ENCODE peak calls at places on chromosomes 12 and 14, in six cellular contexts. Y, N, V, W, U and Q are unnamed samples.

GRCh38 chr12:121894633-121895032 is 6.0 kb downstream of the PSMD9 start:
- DNase-seq in Y (peak), N (peak), V (no peak), W (no peak), U (peak), Q (peak)

GRCh38 chr12:70853326-70853725 is 67.2 kb downstream of the PTPRR start:
- DNase-seq in Y (peak), N (peak), V (no peak), W (no peak), U (peak), Q (no peak)

GRCh38 chr14:34460841-34461240 is 1.2 kb downstream of the SPTSSA start:
- DNase-seq in Y (peak), N (no peak), V (peak), W (no peak), U (peak), Q (no peak)

GRCh38 chr12:71439362-71439612 is 311 bp upstream of the LGR5 start:
- DNase-seq in Y (no peak), N (no peak), V (no peak), W (no peak), U (no peak), Q (no peak)

GRCh38 chr12:26642361-26642760 is 190.6 kb downstream of the ITPR2 start:
- DNase-seq in Y (peak), N (no peak), V (no peak), W (no peak), U (peak), Q (no peak)

GRCh38 chr12:122871851-122872785 is 23.8 kb downstream of the VPS37B start:
- DNase-seq in Y (peak), N (peak), V (no peak), W (peak), U (peak), Q (peak)

GRCh38 chr12:11666651-11667050 is 17.2 kb downstream of the ETV6 start:
- DNase-seq in Y (no peak), N (no peak), V (no peak), W (no peak), U (no peak), Q (peak)

GRCh38 chr12:128675576-128675975 is 148.2 kb downstream of the SLC15A4 start:
- DNase-seq in Y (no peak), N (no peak), V (no peak), W (no peak), U (no peak), Q (no peak)

GRCh38 chr12:8681129-8681902 is 16.5 kb upstream of the RIMKLB start:
- DNase-seq in Y (peak), N (peak), V (no peak), W (no peak), U (no peak), Q (peak)

GRCh38 chr14:74296037-74296467 is 6.7 kb downstream of the ABCD4 start:
- DNase-seq in Y (no peak), N (no peak), V (no peak), W (no peak), U (no peak), Q (no peak)

GRCh38 chr12:63995512-63995911 is 151.0 kb downstream of the SRGAP1 start:
- DNase-seq in Y (no peak), N (no peak), V (no peak), W (no peak), U (no peak), Q (no peak)

GRCh38 chr12:98856897-98857540 is 211.9 kb downstream of the APAF1 start:
- DNase-seq in Y (no peak), N (no peak), V (peak), W (peak), U (no peak), Q (peak)

GRCh38 chr14:63155511-63156189 is 48.6 kb upstream of the RHOJ start:
- DNase-seq in Y (peak), N (peak), V (no peak), W (no peak), U (no peak), Q (no peak)

GRCh38 chr12:12704593-12705230 is 8.7 kb upstream of the GPR19 start:
- DNase-seq in Y (peak), N (peak), V (peak), W (no peak), U (peak), Q (peak)

GRCh38 chr14:28303248-28303647 is 463.3 kb upstream of the FOXG1 start:
- DNase-seq in Y (no peak), N (no peak), V (no peak), W (no peak), U (no peak), Q (no peak)

GRCh38 chr12:25970082-25970481 is 11.6 kb downstream of the RASSF8 start:
- DNase-seq in Y (no peak), N (no peak), V (no peak), W (no peak), U (no peak), Q (no peak)

GRCh38 chr14:54845616-54846015 is 57.0 kb downstream of the GCH1 start:
- DNase-seq in Y (no peak), N (peak), V (no peak), W (no peak), U (no peak), Q (no peak)

GRCh38 chr12:64099430-64099829 is 122.7 kb downstream of the KICS2 start:
- DNase-seq in Y (peak), N (peak), V (no peak), W (no peak), U (peak), Q (no peak)

GRCh38 chr12:120199595-120200306 is 1.2 kb downstream of the RPLP0 start:
- DNase-seq in Y (peak), N (peak), V (no peak), W (no peak), U (peak), Q (no peak)

GRCh38 chr12:112134731-112135130 is 9.4 kb downstream of the TRAFD1 start:
- DNase-seq in Y (no peak), N (no peak), V (no peak), W (no peak), U (no peak), Q (no peak)

GRCh38 chr12:27549231-27549800 is 25.3 kb downstream of the PPFIBP1 start:
- DNase-seq in Y (peak), N (peak), V (no peak), W (no peak), U (peak), Q (no peak)

GRCh38 chr12:108832730-108833354 is 24.5 kb downstream of the SSH1 start:
- DNase-seq in Y (peak), N (peak), V (no peak), W (no peak), U (peak), Q (no peak)

GRCh38 chr12:78149459-78149858 is 318.8 kb downstream of the NAV3 start:
- DNase-seq in Y (no peak), N (no peak), V (no peak), W (no peak), U (no peak), Q (no peak)

GRCh38 chr12:91387461-91388134 is 205.0 kb upstream of the DCN start:
- DNase-seq in Y (no peak), N (no peak), V (no peak), W (no peak), U (no peak), Q (no peak)

GRCh38 chr12:62683724-62684501 is 217.3 kb downstream of the MON2 start:
- DNase-seq in Y (peak), N (no peak), V (no peak), W (no peak), U (no peak), Q (no peak)

GRCh38 chr12:52956987-52957386 is 8.1 kb downstream of the KRT18 start:
- DNase-seq in Y (peak), N (peak), V (no peak), W (no peak), U (no peak), Q (no peak)

GRCh38 chr12:103102225-103102744 is 144.8 kb downstream of the ASCL1 start:
- DNase-seq in Y (no peak), N (no peak), V (no peak), W (no peak), U (no peak), Q (no peak)

GRCh38 chr12:31872831-31873604 is 86.2 kb upstream of the RESF1 start:
- DNase-seq in Y (no peak), N (no peak), V (no peak), W (no peak), U (no peak), Q (no peak)

GRCh38 chr14:79464468-79464867 is 746.8 kb downstream of the DIO2 start:
- DNase-seq in Y (peak), N (no peak), V (no peak), W (no peak), U (no peak), Q (no peak)

GRCh38 chr14:62667515-62667914 is 377.7 kb downstream of the KCNH5 start:
- DNase-seq in Y (peak), N (peak), V (no peak), W (no peak), U (no peak), Q (no peak)

GRCh38 chr14:24443053-24443683 is 592 bp upstream of the SDR39U1 start:
- DNase-seq in Y (no peak), N (peak), V (no peak), W (no peak), U (no peak), Q (no peak)

GRCh38 chr14:30078827-30079402 is 151.3 kb upstream of the PRKD1 start:
- DNase-seq in Y (no peak), N (no peak), V (no peak), W (no peak), U (no peak), Q (no peak)

GRCh38 chr14:30077946-30078345 is 150.3 kb upstream of the PRKD1 start:
- DNase-seq in Y (no peak), N (no peak), V (no peak), W (no peak), U (no peak), Q (no peak)
- H3K18ac ChIP-seq in Y (no peak), N (no peak), V (no peak), W (no peak), U (no peak), Q (no peak)

GRCh38 chr14:99792551-99793212 is 531 bp upstream of the EML1 start:
- DNase-seq in Y (peak), N (peak), V (no peak), W (no peak), U (peak), Q (no peak)
- H3K23ac ChIP-seq in Y (peak), N (no peak), V (no peak), W (no peak), U (no peak), Q (no peak)

DNA sequence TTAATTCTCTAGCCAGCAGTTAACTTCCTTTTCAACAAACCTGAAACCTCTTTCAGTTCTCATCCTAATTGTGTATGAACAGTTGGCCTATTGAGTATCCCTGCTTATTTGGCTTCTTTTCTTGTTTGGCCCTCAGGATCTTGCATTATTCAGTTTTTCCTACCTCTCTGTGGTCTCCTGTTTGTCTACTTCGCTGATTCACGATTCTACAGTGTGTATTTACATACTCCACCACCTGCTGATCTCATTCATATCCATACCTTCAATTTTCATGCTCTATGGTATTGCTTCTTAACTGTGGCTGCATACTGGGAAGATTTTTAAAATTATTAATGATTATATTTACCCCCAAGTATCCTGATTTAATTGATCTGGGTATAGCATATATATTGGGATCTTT is 56.4 kb downstream of the RASSF9 start:
- DNase-seq in Y (no peak), N (no peak), V (no peak), W (no peak), U (no peak), Q (no peak)
- H4K91ac ChIP-seq in Y (no peak), N (no peak), V (no peak), W (no peak), U (no peak), Q (no peak)

GRCh38 chr14:22713631-22713950 is 52.9 kb upstream of the OXA1L start:
- DNase-seq in Y (no peak), N (no peak), V (no peak), W (no peak), U (no peak), Q (no peak)
- H3K18ac ChIP-seq in Y (no peak), N (no peak), V (no peak), W (no peak), U (no peak), Q (no peak)

DNA sequence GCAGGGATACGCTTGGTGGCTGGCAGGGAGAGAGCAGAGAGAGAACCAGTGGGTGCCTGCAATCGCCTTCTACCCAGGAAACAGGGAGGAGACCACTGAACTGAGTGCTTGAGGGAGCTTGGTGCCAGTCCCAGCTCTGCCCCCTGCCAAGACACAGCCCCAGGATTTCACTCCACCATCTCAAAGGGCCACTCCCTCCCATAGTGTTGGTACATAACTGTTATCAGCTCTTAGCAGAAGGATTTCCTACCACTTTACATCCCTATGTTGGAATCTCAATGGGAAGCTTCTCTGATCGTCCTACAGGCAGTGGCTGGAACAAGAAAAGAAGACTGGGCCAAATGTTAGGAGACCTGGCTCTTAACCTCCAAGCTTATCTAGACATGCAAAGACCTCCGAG is 157.4 kb upstream of the FOXN3 start:
- DNase-seq in Y (no peak), N (no peak), V (no peak), W (no peak), U (no peak), Q (no peak)
- H3K23ac ChIP-seq in Y (no peak), N (no peak), V (no peak), W (no peak), U (no peak), Q (no peak)

DNA sequence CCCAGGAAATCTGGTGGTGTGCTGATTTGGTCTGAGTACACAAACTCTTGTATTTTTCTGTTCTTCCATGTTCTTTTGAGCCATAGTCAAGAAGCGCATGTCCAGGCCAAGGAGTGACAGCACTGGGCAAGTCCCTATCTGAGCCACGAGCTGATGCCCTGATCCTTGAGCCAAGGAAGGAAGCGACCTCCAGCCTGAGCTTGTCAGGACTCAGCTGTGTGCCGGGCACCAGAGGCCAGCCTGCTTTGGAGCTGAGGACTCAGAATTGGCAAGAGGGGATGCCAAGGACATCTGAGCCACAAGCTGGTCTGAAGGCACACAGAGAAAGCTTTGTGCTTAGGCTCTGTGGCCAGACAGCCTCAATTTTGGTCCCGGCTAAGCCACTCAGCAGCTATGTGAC is 52.6 kb downstream of the GALNT16 start:
- DNase-seq in Y (no peak), N (no peak), V (no peak), W (no peak), U (no peak), Q (peak)
- H4K91ac ChIP-seq in Y (no peak), N (no peak), V (no peak), W (no peak), U (no peak), Q (no peak)

GRCh38 chr14:105409379-105409778 is 10.2 kb upstream of the MTA1 start:
- DNase-seq in Y (no peak), N (no peak), V (no peak), W (no peak), U (no peak), Q (no peak)
- H3K18ac ChIP-seq in Y (no peak), N (no peak), V (no peak), W (no peak), U (no peak), Q (no peak)

GRCh38 chr14:52312872-52313492 is 1.1 kb upstream of the PTGER2 start:
- DNase-seq in Y (peak), N (no peak), V (no peak), W (no peak), U (peak), Q (no peak)

GRCh38 chr14:52313493-52313881 is 625 bp upstream of the PTGER2 start:
- DNase-seq in Y (peak), N (no peak), V (no peak), W (no peak), U (peak), Q (no peak)

GRCh38 chr14:52315355-52315718 is 1.2 kb downstream of the PTGER2 start:
- DNase-seq in Y (peak), N (peak), V (no peak), W (no peak), U (peak), Q (no peak)

GRCh38 chr14:52313903-52314481 is at the start of gene PTGER2:
- DNase-seq in Y (peak), N (peak), V (peak), W (no peak), U (peak), Q (peak)

GRCh38 chr14:52314521-52315354 is 626 bp downstream of the PTGER2 start:
- DNase-seq in Y (peak), N (no peak), V (no peak), W (no peak), U (peak), Q (peak)
- H3K23ac ChIP-seq in Y (peak), N (no peak), V (peak), W (no peak), U (no peak), Q (no peak)

DNA sequence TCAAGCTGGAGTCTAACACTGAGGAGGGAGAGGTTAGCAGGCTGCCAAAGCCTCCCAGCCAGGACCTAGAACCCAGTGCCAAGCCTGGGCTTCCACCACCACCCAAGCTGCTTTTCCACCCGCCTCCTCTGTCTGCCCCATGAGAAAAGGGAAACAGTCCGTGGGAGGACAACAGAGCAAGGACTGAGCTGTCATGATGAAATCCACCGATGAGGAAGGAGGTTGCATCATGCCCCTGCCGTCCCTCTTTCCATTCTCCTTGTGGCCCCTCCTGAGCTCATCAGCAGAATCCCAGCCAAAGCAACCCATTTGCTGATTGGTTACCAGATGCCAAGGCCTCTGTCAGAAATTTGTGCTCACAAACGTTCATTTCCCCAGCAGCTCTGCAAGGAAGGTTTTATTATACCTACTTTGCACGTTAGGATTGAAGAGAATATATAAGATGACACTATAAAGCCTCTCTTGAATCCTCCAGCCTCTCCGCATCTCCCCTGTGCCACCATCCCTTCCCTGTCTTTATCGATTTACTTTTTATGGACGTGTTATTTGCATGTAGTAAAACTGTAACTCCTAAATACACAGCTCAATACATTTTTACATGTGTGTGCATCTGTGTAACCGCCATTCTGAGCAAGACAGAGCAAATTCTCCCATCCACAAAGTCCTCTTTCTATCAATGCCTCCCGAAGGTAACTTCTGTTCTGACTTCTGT is 6.3 kb upstream of the SERPINA1 start:
- DNase-seq in Y (peak), N (peak), V (no peak), W (no peak), U (no peak), Q (no peak)
- H4K91ac ChIP-seq in Y (no peak), N (peak), V (no peak), W (peak), U (no peak), Q (no peak)

GRCh38 chr12:131723532-131723931 is 12.6 kb downstream of the SFSWAP start:
- DNase-seq in Y (no peak), N (no peak), V (no peak), W (peak), U (no peak), Q (peak)
- H3K18ac ChIP-seq in Y (no peak), N (no peak), V (no peak), W (no peak), U (no peak), Q (no peak)